ENCODE peak calls at places on chromosomes 6 and 20, in five cellular contexts. B is dermis blood vessel endothelial cell, W is GDM1, M is neural crest cell, P is GM10248. N is an unnamed sample.

GRCh38 chr20:13101276-13101675 is 92.5 kb downstream of the SPTLC3 start:
- DNase-seq in B (no peak), W (no peak), M (no peak), P (no peak), N (no peak)

GRCh38 chr20:57545927-57546662 is 14.8 kb upstream of the PCK1 start:
- DNase-seq in B (no peak), W (no peak), M (no peak), P (no peak), N (no peak)

GRCh38 chr20:47353697-47354387 is 2.7 kb downstream of the ZMYND8 start:
- DNase-seq in B (peak; percentile 41), W (no peak), M (no peak), P (no peak), N (no peak)

GRCh38 chr6:42391441-42391840 is 60.3 kb downstream of the TRERF1 start:
- DNase-seq in B (no peak), W (no peak), M (no peak), P (no peak), N (no peak)

GRCh38 chr20:6008254-6008653 is 45.6 kb downstream of the LRRN4 start:
- DNase-seq in B (peak; percentile 84), W (peak; percentile 8), M (no peak), P (no peak), N (peak; percentile 10)

GRCh38 chr6:28209753-28210535 is 15.1 kb upstream of the ZSCAN9 start:
- DNase-seq in B (no peak), W (no peak), M (no peak), P (no peak), N (no peak)

GRCh38 chr20:15909995-15910394 is 663.3 kb downstream of the KIF16B start:
- DNase-seq in B (no peak), W (no peak), M (no peak), P (no peak), N (no peak)

GRCh38 chr20:51750770-51751388 is 17.3 kb downstream of the ATP9A start:
- DNase-seq in B (no peak), W (no peak), M (no peak), P (no peak), N (no peak)

GRCh38 chr20:24862186-24862585 is 86.9 kb upstream of the CST7 start:
- DNase-seq in B (no peak), W (no peak), M (no peak), P (no peak), N (no peak)

GRCh38 chr6:151634336-151634720 is 140.5 kb downstream of the CCDC170 start:
- DNase-seq in B (no peak), W (no peak), M (no peak), P (no peak), N (no peak)

GRCh38 chr6:38508894-38509293 is 130.8 kb downstream of the BTBD9 start:
- DNase-seq in B (no peak), W (no peak), M (no peak), P (no peak), N (no peak)

GRCh38 chr20:25525857-25526256 is 59.5 kb downstream of the NINL start:
- DNase-seq in B (no peak), W (no peak), M (no peak), P (no peak), N (no peak)

GRCh38 chr6:1601616-1602355 is 7.9 kb upstream of the FOXC1 start:
- DNase-seq in B (no peak), W (no peak), M (no peak), P (no peak), N (no peak)

GRCh38 chr6:10529231-10529801 is 8.2 kb downstream of the GCNT2 start:
- DNase-seq in B (peak; percentile 23), W (no peak), M (no peak), P (no peak), N (peak; percentile 38)

GRCh38 chr6:10793035-10793434 is 45.3 kb downstream of the MAK start:
- DNase-seq in B (no peak), W (no peak), M (no peak), P (no peak), N (no peak)

GRCh38 chr6:43453831-43454230 is 1.5 kb downstream of the DLK2 start:
- DNase-seq in B (no peak), W (no peak), M (no peak), P (no peak), N (no peak)

GRCh38 chr20:45014671-45015415 is 48.5 kb downstream of the STK4 start:
- DNase-seq in B (no peak), W (no peak), M (no peak), P (no peak), N (no peak)

GRCh38 chr6:116405147-116405546 is 34.4 kb downstream of the DSE start:
- DNase-seq in B (no peak), W (no peak), M (peak; percentile 1), P (peak; percentile 42), N (no peak)

GRCh38 chr6:38179794-38180430 is 360.4 kb downstream of the ZFAND3 start:
- DNase-seq in B (no peak), W (no peak), M (no peak), P (no peak), N (no peak)

GRCh38 chr20:38877483-38877882 is 48.7 kb upstream of the FAM83D start:
- DNase-seq in B (no peak), W (no peak), M (no peak), P (no peak), N (no peak)

GRCh38 chr6:142984386-142984785 is 39.4 kb upstream of the HIVEP2 start:
- DNase-seq in B (no peak), W (no peak), M (no peak), P (no peak), N (no peak)

GRCh38 chr20:41037172-41037571 is 8.6 kb downstream of the TOP1 start:
- DNase-seq in B (no peak), W (no peak), M (no peak), P (no peak), N (no peak)

GRCh38 chr20:24764825-24765224 is 184.2 kb upstream of the CST7 start:
- DNase-seq in B (no peak), W (no peak), M (no peak), P (no peak), N (no peak)

GRCh38 chr6:2947424-2947823 is 23.9 kb downstream of the SERPINB6 start:
- DNase-seq in B (no peak), W (no peak), M (no peak), P (no peak), N (no peak)

GRCh38 chr6:3398165-3398562 is 58.7 kb downstream of the SLC22A23 start:
- DNase-seq in B (no peak), W (no peak), M (no peak), P (no peak), N (no peak)

GRCh38 chr6:25404693-25405169 is 125.6 kb downstream of the CARMIL1 start:
- DNase-seq in B (no peak), W (no peak), M (no peak), P (peak; percentile 46), N (no peak)

GRCh38 chr6:159788757-159789376 is 535 bp downstream of the TCP1 start:
- DNase-seq in B (peak; percentile 70), W (no peak), M (peak; percentile 16), P (no peak), N (peak; percentile 66)

GRCh38 chr6:149254241-149254640 is 63.3 kb upstream of the TAB2 start:
- DNase-seq in B (no peak), W (no peak), M (no peak), P (no peak), N (no peak)

N was measured in lung microvascular endothelial cell.